ENCODE peak calls at places on chromosome 7, in nine cellular contexts. G is foreskin melanocyte; A is right cardiac atrium; R is H9; N is NCI-H82; M is stimulated activated effector memory CD8-positive, alpha-beta T cell treated with anti-CD3 and anti-CD28 coated beads, Interleukin-12 subunit alpha, Interleukin-12 subunit beta, amount 100 ng/mL, for 72 hours; Z is HuH-7; Y is stimulated activated CD4-positive, alpha-beta T cell treated with anti-CD3 and anti-CD28 coated beads, TNF-alpha, amount 100 ng/mL, for 48 hours; O is C1 segment of cervical spinal cord. T is an unnamed sample.

GRCh38 chr7:130270947-130271790 is 4.5 kb downstream of the CPA2 start:
- DNase-seq in G (no peak), A (no peak), R (no peak), N (no peak), M (no peak), Z (no peak), Y (no peak), O (no peak), T (no peak)

GRCh38 chr7:129168219-129168991 is 20.0 kb upstream of the SMO start:
- DNase-seq in G (no peak), A (no peak), R (peak), N (no peak), M (no peak), Z (no peak), Y (no peak), O (no peak), T (no peak)

GRCh38 chr7:127844707-127845331 is 186.4 kb downstream of the LRRC4 start:
- DNase-seq in G (no peak), A (peak), R (no peak), N (peak), M (no peak), Z (no peak), Y (no peak), O (no peak), T (peak)

GRCh38 chr7:134724606-134725005 is 54.8 kb upstream of the CALD1 start:
- DNase-seq in G (peak), A (no peak), R (peak), N (peak), M (no peak), Z (peak), Y (no peak), O (no peak), T (no peak)

GRCh38 chr7:816751-817671 is 15.3 kb upstream of the SUN1 start:
- DNase-seq in G (no peak), A (peak), R (no peak), N (peak), M (peak), Z (no peak), Y (peak), O (no peak), T (peak)

GRCh38 chr7:45186261-45186813 is 28.7 kb downstream of the RAMP3 start:
- DNase-seq in G (no peak), A (peak), R (no peak), N (no peak), M (no peak), Z (no peak), Y (no peak), O (no peak), T (no peak)

GRCh38 chr7:44060091-44060947 is 5.0 kb downstream of the PGAM2 start:
- DNase-seq in G (no peak), A (peak), R (no peak), N (no peak), M (no peak), Z (no peak), Y (no peak), O (no peak), T (no peak)

GRCh38 chr7:17206354-17206905 is 92.0 kb upstream of the AHR start:
- DNase-seq in G (no peak), A (no peak), R (no peak), N (no peak), M (no peak), Z (peak), Y (no peak), O (no peak), T (no peak)

GRCh38 chr7:106823631-106824030 is 41.5 kb upstream of the PIK3CG start:
- DNase-seq in G (peak), A (no peak), R (no peak), N (no peak), M (no peak), Z (no peak), Y (no peak), O (no peak), T (no peak)

GRCh38 chr7:124652237-124652636 is 113.4 kb downstream of the GPR37 start:
- DNase-seq in G (no peak), A (no peak), R (no peak), N (no peak), M (no peak), Z (no peak), Y (no peak), O (no peak), T (no peak)

GRCh38 chr7:114021135-114021534 is 102.3 kb upstream of the PPP1R3A start:
- DNase-seq in G (peak), A (no peak), R (no peak), N (no peak), M (no peak), Z (no peak), Y (no peak), O (no peak), T (no peak)

GRCh38 chr7:119270045-119270464 is 1002.9 kb upstream of the KCND2 start:
- DNase-seq in G (peak), A (no peak), R (peak), N (peak), M (no peak), Z (peak), Y (no peak), O (no peak), T (peak)

GRCh38 chr7:117230276-117231046 is 92.4 kb downstream of the WNT2 start:
- DNase-seq in G (no peak), A (no peak), R (no peak), N (no peak), M (no peak), Z (no peak), Y (no peak), O (no peak), T (no peak)

GRCh38 chr7:35465791-35466336 is 212.0 kb upstream of the TBX20 start:
- DNase-seq in G (no peak), A (peak), R (no peak), N (no peak), M (no peak), Z (no peak), Y (no peak), O (no peak), T (peak)

GRCh38 chr7:14457567-14458453 is 444.7 kb downstream of the DGKB start:
- DNase-seq in G (peak), A (peak), R (peak), N (peak), M (peak), Z (peak), Y (no peak), O (peak), T (peak)

GRCh38 chr7:22718200-22718711 is 8.7 kb upstream of the IL6 start:
- DNase-seq in G (no peak), A (no peak), R (no peak), N (no peak), M (no peak), Z (no peak), Y (no peak), O (no peak), T (no peak)

GRCh38 chr7:50335795-50336754 is 31.6 kb downstream of the IKZF1 start:
- DNase-seq in G (no peak), A (peak), R (no peak), N (peak), M (peak), Z (no peak), Y (peak), O (no peak), T (no peak)

GRCh38 chr7:69597278-69598076 is 798 bp upstream of the AUTS2 start:
- DNase-seq in G (no peak), A (peak), R (peak), N (peak), M (peak), Z (peak), Y (no peak), O (no peak), T (peak)